ENCODE peak calls at places on chromosome 6, in eight cellular contexts. H, Q, R, O, V, I, T and W are unnamed samples.
A peak's percentile ranks its signal among the peaks of the same experiment; 100 is the strongest.

GRCh38 chr6:108748063-108748462 is 100.2 kb upstream of the ARMC2 start:
- DNase-seq in R (no peak), V (no peak), H (no peak), T (no peak), Q (no peak), I (no peak), O (no peak), W (no peak)

GRCh38 chr6:1482381-1483166 is 93.2 kb downstream of the FOXF2 start:
- DNase-seq in V (no peak), T (peak; percentile 73), R (no peak), H (no peak), O (no peak), Q (no peak), I (no peak), W (no peak)

GRCh38 chr6:87702589-87702945 is 534 bp upstream of the AKIRIN2 start:
- DNase-seq in H (no peak), O (no peak), V (no peak), T (no peak), R (no peak), Q (no peak), I (no peak), W (no peak)

GRCh38 chr6:73309534-73309783 is 44.6 kb downstream of the DPPA5 start:
- DNase-seq in T (no peak), V (no peak), Q (no peak), H (no peak), R (no peak), O (no peak), I (no peak), W (no peak)

GRCh38 chr6:3355358-3356055 is 96.8 kb downstream of the PSMG4 start:
- DNase-seq in R (no peak), H (no peak), V (peak; percentile 46), I (peak; percentile 11), O (no peak), T (no peak), Q (no peak), W (peak; percentile 28)

GRCh38 chr6:85436408-85436807 is 13.5 kb upstream of the NT5E start:
- DNase-seq in T (no peak), R (no peak), Q (no peak), H (no peak), O (no peak), I (peak; percentile 33), V (no peak), W (no peak)

GRCh38 chr6:46217671-46218131 is 46.9 kb upstream of the ENPP5 start:
- DNase-seq in Q (no peak), V (no peak), R (no peak), H (no peak), T (peak; percentile 47), I (no peak), O (peak; percentile 58), W (no peak)

GRCh38 chr6:52063584-52064400 is 23.6 kb downstream of the PKHD1 start:
- DNase-seq in Q (peak; percentile 25), R (peak; percentile 54), T (peak; percentile 54), O (peak; percentile 34), V (peak; percentile 61), H (peak; percentile 11), I (peak; percentile 53), W (no peak)

GRCh38 chr6:37088897-37089296 is 81.1 kb upstream of the PIM1 start:
- DNase-seq in V (no peak), Q (no peak), T (no peak), R (no peak), H (no peak), I (no peak), O (no peak), W (no peak)

GRCh38 chr6:135936606-135937005 is 85.1 kb downstream of the PDE7B start:
- DNase-seq in Q (no peak), T (no peak), I (peak; percentile 88), H (no peak), R (no peak), O (no peak), V (no peak), W (no peak)

GRCh38 chr6:157761331-157761921 is 61.6 kb upstream of the SNX9 start:
- DNase-seq in Q (peak; percentile 14), R (peak; percentile 44), O (no peak), H (peak; percentile 37), V (peak; percentile 81), T (peak; percentile 78), I (peak; percentile 25), W (no peak)

GRCh38 chr6:74574794-74575193 is 631.1 kb downstream of the COL12A1 start:
- DNase-seq in R (no peak), O (no peak), H (no peak), V (no peak), I (peak; percentile 13), T (no peak), Q (no peak), W (no peak)

GRCh38 chr6:70954750-70955149 is 2.1 kb downstream of the B3GAT2 start:
- DNase-seq in T (no peak), R (no peak), V (no peak), I (no peak), H (no peak), Q (no peak), O (no peak), W (no peak)

GRCh38 chr6:45445749-45446454 is 68.2 kb upstream of the SUPT3H start:
- DNase-seq in O (no peak), H (no peak), R (peak; percentile 14), T (no peak), Q (no peak), V (no peak), I (peak; percentile 88), W (peak; percentile 97)

GRCh38 chr6:104472245-104472644 is 387.5 kb downstream of the HACE1 start:
- DNase-seq in I (no peak), O (no peak), V (no peak), R (no peak), Q (no peak), T (no peak), H (no peak), W (no peak)

GRCh38 chr6:148175511-148176188 is 167.0 kb upstream of the SASH1 start:
- DNase-seq in O (no peak), I (no peak), T (no peak), V (no peak), Q (no peak), H (no peak), R (no peak), W (no peak)

GRCh38 chr6:41446132-41446531 is 100.0 kb upstream of the FOXP4 start:
- DNase-seq in T (no peak), O (no peak), Q (no peak), I (no peak), R (no peak), V (no peak), H (no peak), W (no peak)

GRCh38 chr6:36302227-36302976 is 32.5 kb downstream of the PNPLA1 start:
- DNase-seq in Q (peak; percentile 87), T (peak; percentile 87), R (peak; percentile 85), I (peak; percentile 80), H (peak; percentile 94), V (peak; percentile 84), O (peak; percentile 53), W (peak; percentile 58)

GRCh38 chr6:51300510-51300909 is 481.8 kb downstream of the TFAP2B start:
- DNase-seq in H (no peak), Q (no peak), O (no peak), R (no peak), T (no peak), V (no peak), I (no peak), W (no peak)

GRCh38 chr6:26336355-26337198 is 28.4 kb upstream of the BTN3A2 start:
- DNase-seq in H (no peak), R (no peak), T (no peak), Q (no peak), O (peak; percentile 67), I (peak; percentile 73), V (no peak), W (no peak)

GRCh38 chr6:49906511-49906910 is 40.2 kb upstream of the CRISP1 start:
- DNase-seq in I (no peak), O (no peak), Q (no peak), V (no peak), T (no peak), H (no peak), R (no peak), W (no peak)

GRCh38 chr6:40805336-40805735 is 218.2 kb upstream of the LRFN2 start:
- DNase-seq in R (no peak), H (no peak), V (no peak), O (no peak), I (no peak), T (no peak), Q (no peak), W (no peak)

GRCh38 chr6:153145591-153145990 is 14.5 kb upstream of the RGS17 start:
- DNase-seq in H (no peak), R (no peak), O (no peak), Q (no peak), V (no peak), T (no peak), I (no peak), W (no peak)

GRCh38 chr6:99485395-99485773 is 29.8 kb downstream of the USP45 start:
- DNase-seq in I (no peak), T (no peak), O (no peak), Q (no peak), V (no peak), H (no peak), R (no peak), W (no peak)

GRCh38 chr6:44072959-44073611 is 54.2 kb downstream of the MRPL14 start:
- DNase-seq in I (peak; percentile 95), Q (peak; percentile 59), R (peak; percentile 66), H (peak; percentile 82), T (peak; percentile 44), V (peak; percentile 72), O (no peak), W (no peak)

GRCh38 chr6:1662532-1662931 is 52.8 kb downstream of the FOXC1 start:
- DNase-seq in V (no peak), Q (no peak), R (no peak), T (no peak), O (no peak), H (no peak), I (peak; percentile 62), W (no peak)

GRCh38 chr6:2999005-2999620 is 581 bp upstream of the NQO2 start:
- DNase-seq in I (no peak), V (no peak), T (no peak), H (no peak), Q (peak; percentile 48), R (no peak), O (peak; percentile 27), W (no peak)

GRCh38 chr6:16105056-16105455 is 23.8 kb upstream of the MYLIP start:
- DNase-seq in I (no peak), O (no peak), H (no peak), Q (no peak), T (no peak), R (no peak), V (no peak), W (no peak)

GRCh38 chr6:109024368-109024767 is 70.3 kb downstream of the SESN1 start:
- DNase-seq in O (no peak), V (no peak), I (no peak), H (no peak), Q (no peak), T (no peak), R (no peak), W (no peak)